ENCODE peak calls at places on chromosomes 2 and 18, in six cellular contexts. G, X, K, H, P and E are unnamed samples.
A peak's percentile ranks its signal among the peaks of the same experiment; 100 is the strongest.

GRCh38 chr2:3789246-3789645 is 85.9 kb downstream of the DCDC2C start:
- DNase-seq in G (no peak), X (no peak), K (no peak), H (no peak), P (no peak), E (peak; percentile 27)

GRCh38 chr2:99602475-99602874 is 112.7 kb upstream of the REV1 start:
- DNase-seq in G (peak; percentile 67), X (no peak), K (no peak), H (no peak), P (peak; percentile 59), E (peak; percentile 79)

GRCh38 chr2:107525420-107525819 is 301.3 kb upstream of the RGPD4 start:
- DNase-seq in G (no peak), X (no peak), K (no peak), H (no peak), P (no peak), E (peak; percentile 18)

GRCh38 chr18:23827681-23828080 is 138.4 kb downstream of the LAMA3 start:
- DNase-seq in G (no peak), X (no peak), K (no peak), H (no peak), P (no peak), E (no peak)

GRCh38 chr18:28174181-28174906 is 2.6 kb downstream of the CDH2 start:
- DNase-seq in G (no peak), X (no peak), K (no peak), H (no peak), P (no peak), E (no peak)

GRCh38 chr2:1945837-1946236 is 201.5 kb upstream of the PXDN start:
- DNase-seq in G (no peak), X (no peak), K (no peak), H (no peak), P (no peak), E (no peak)

GRCh38 chr2:42957109-42958035 is 165.0 kb upstream of the HAAO start:
- DNase-seq in G (no peak), X (no peak), K (no peak), H (no peak), P (peak; percentile 33), E (peak; percentile 55)

GRCh38 chr2:46118656-46119338 is 178.4 kb upstream of the EPAS1 start:
- DNase-seq in G (no peak), X (no peak), K (no peak), H (no peak), P (no peak), E (no peak)

GRCh38 chr2:214379227-214379626 is 31.6 kb upstream of the VWC2L start:
- DNase-seq in G (no peak), X (no peak), K (no peak), H (no peak), P (no peak), E (peak; percentile 4)

GRCh38 chr2:230634146-230634545 is 78.5 kb upstream of the CAB39 start:
- DNase-seq in G (no peak), X (no peak), K (no peak), H (no peak), P (no peak), E (no peak)

GRCh38 chr2:237322564-237322963 is 91.4 kb downstream of the COL6A3 start:
- DNase-seq in G (no peak), X (peak; percentile 59), K (peak; percentile 63), H (no peak), P (peak; percentile 37), E (no peak)

GRCh38 chr2:235032949-235033348 is 81.1 kb downstream of the SH3BP4 start:
- DNase-seq in G (no peak), X (no peak), K (no peak), H (no peak), P (no peak), E (no peak)

GRCh38 chr2:72961036-72961720 is 43.9 kb downstream of the EMX1 start:
- DNase-seq in G (no peak), X (no peak), K (no peak), H (no peak), P (no peak), E (no peak)

GRCh38 chr2:72961853-72962468 is 44.6 kb downstream of the EMX1 start:
- DNase-seq in G (no peak), X (no peak), K (no peak), H (no peak), P (peak; percentile 29), E (no peak)

GRCh38 chr2:72963423-72964145 is 46.3 kb downstream of the EMX1 start:
- DNase-seq in G (no peak), X (peak; percentile 91), K (peak; percentile 76), H (no peak), P (peak; percentile 97), E (no peak)

GRCh38 chr2:72964146-72964525 is 46.8 kb downstream of the EMX1 start:
- DNase-seq in G (no peak), X (no peak), K (no peak), H (no peak), P (no peak), E (no peak)

DNA sequence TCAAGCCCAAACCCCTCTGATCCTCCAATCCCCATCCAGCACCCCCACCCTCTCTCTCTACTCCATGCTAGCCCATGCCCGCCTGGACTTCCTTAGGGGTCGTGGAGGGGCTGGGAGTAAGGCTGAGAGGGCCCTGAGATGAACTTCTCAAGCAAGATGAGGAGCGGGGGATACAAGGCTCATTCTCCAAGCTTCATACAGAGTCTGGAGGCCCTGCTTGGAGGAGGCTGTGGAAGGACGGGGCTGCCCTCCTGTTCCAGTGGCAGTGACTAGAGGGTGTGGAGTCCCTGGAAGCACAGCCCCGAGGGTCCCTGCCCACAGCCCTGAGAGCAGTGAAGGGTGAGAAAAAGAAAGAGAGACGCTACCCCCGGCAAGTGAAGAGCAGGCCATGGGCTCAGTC is 45.6 kb downstream of the EMX1 start:
- DNase-seq in G (no peak), X (no peak), K (no peak), H (no peak), P (no peak), E (no peak)
- H2AK5ac ChIP-seq in G (no peak overlapping the region), X (no peak overlapping the region), K (peak overlapping the region; percentile 82), H (peak overlapping the region; percentile 95), P (no peak overlapping the region), E (no peak overlapping the region)

DNA sequence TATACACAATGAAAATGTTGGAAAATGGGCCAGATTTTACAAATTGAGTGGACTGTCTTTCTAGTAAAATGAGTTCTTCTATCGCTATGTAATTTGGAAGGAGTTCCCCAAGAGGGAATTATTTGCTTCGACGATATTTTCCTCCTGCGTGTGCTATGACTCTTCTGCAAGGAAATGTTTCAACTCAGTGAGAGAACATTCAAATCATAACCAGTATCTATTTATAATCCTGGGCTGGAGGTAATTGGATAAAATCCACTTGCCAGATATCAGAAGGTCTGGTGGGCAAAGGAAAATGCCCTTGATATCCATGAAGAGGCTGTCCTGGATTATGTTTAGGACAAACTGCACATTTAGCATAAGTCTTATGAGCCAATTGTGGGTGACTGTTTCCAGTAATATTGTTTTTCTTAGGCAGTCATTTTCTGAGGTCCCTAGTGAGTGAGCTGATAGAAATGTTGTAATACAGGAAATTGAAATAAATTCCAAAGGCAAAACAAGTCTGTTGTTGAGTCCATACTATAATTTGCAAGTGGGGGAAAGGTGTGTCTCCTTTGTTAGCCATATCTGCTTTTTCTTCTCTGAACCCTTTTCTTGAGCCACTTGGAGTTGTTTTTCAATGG is 17.8 kb downstream of the RPIA start:
- DNase-seq in G (no peak), X (no peak), K (no peak), H (no peak), P (no peak), E (peak; percentile 42)
- H2AK5ac ChIP-seq in G (no peak overlapping the region), X (no peak overlapping the region), K (no peak overlapping the region), H (no peak overlapping the region), P (no peak overlapping the region), E (no peak overlapping the region)

GRCh38 chr2:200119236-200119635 is 163.9 kb downstream of the MAIP1 start:
- DNase-seq in G (no peak), X (no peak), K (no peak), H (no peak), P (no peak), E (no peak)
- H2AK5ac ChIP-seq in G (no peak overlapping the region), X (no peak overlapping the region), K (no peak overlapping the region), H (no peak overlapping the region), P (no peak overlapping the region), E (no peak overlapping the region)

DNA sequence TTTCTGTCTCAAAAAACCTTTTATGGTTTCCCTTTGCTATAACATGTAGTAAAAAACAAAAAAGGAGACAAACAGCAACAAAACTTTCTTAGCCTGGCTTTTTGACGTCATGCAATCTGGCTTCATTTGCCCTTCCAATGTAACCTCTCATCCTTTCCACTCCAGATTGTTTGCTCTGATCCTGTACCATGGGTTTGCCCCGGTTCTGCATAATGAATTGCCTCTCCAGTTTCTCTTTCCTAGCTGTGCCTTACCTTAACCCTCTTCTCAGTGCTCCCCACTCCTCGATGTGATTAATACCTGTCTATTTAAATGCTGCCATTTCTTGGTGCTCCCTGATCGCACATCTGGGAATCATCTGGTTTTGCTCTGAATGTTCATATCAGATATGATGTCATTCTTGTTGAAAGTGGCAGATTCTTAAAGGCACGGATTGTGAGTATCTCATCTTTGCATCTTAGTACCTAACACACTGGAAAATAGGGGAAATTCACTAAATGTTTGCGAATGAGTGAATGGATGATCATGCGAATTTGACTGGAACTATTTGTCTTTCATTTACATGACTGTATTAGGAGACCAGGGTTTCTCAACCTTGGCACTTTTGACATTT is 50.5 kb upstream of the PTPRM start:
- DNase-seq in G (no peak), X (no peak), K (no peak), H (no peak), P (no peak), E (no peak)
- H2AK5ac ChIP-seq in G (no peak overlapping the region), X (no peak overlapping the region), K (no peak overlapping the region), H (no peak overlapping the region), P (peak overlapping the region; percentile 25), E (no peak overlapping the region)

DNA sequence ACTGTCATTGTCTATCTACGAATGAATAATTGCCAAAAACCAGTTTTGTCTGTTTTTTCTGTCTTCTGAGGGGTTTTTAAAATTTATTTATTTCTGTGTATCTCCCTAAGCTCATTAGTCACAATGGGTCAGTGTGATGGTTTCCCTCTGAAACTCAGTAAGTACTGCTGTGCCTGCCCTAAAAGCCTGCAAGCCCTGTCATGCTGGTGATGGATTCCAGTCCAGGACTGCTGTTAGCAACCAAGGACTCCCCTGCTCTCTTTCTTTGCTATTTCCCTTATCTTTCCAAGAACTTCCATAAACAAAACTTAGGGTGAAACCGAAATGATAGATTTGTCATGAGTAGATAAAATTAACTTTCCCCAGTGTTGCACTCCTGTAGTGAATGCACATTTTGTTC is 11.8 kb upstream of the DSG2 start:
- DNase-seq in G (peak; percentile 91), X (no peak), K (no peak), H (no peak), P (no peak), E (no peak)
- H2AK5ac ChIP-seq in G (no peak overlapping the region), X (no peak overlapping the region), K (no peak overlapping the region), H (no peak overlapping the region), P (no peak overlapping the region), E (no peak overlapping the region)